ENCODE peak calls at places on chromosomes 6 and 20, in eight cellular contexts. W is activated naive CD8-positive, alpha-beta T cell treated with anti-CD3 and anti-CD28 coated beads, Interleukin-2, amount 50 U/mL, for 24 hours; S is LoVo; P is IMR-90; Z is left ventricle myocardium superior; M is EL; B is NCI-H774; K is stimulated activated CD8-positive, alpha-beta memory T cell treated with anti-CD3 and anti-CD28 coated beads, Interleukin-7, amount 100 ng/mL, for 48 hours. V is an unnamed sample.

GRCh38 chr6:9155836-9156235 is 720.5 kb upstream of the SLC35B3 start:
- DNase-seq in P (no peak), K (no peak), M (no peak), S (no peak), W (no peak), B (no peak), Z (no peak), V (no peak)

GRCh38 chr20:41738584-41739193 is 120.5 kb upstream of the CHD6 start:
- DNase-seq in Z (peak), K (peak), S (peak), B (peak), M (peak), P (peak), W (peak), V (peak)

GRCh38 chr6:149318581-149319286 is 1.2 kb downstream of the TAB2 start:
- DNase-seq in B (no peak), S (no peak), Z (no peak), K (no peak), W (no peak), M (peak), P (no peak), V (peak)

GRCh38 chr20:58718121-58718563 is 25.5 kb downstream of the NPEPL1 start:
- DNase-seq in B (no peak), Z (no peak), S (no peak), K (no peak), M (no peak), W (no peak), P (no peak), V (no peak)

GRCh38 chr20:62816879-62817873 is at the start of gene COL9A3:
- DNase-seq in B (no peak), K (no peak), P (no peak), Z (peak), S (no peak), M (no peak), W (no peak), V (no peak)

GRCh38 chr6:3376888-3377535 is 79.8 kb downstream of the SLC22A23 start:
- DNase-seq in W (no peak), P (no peak), M (no peak), S (no peak), Z (no peak), B (no peak), K (no peak), V (no peak)

GRCh38 chr20:37347891-37348642 is 2.1 kb downstream of the SRC start:
- DNase-seq in Z (no peak), S (no peak), B (no peak), M (no peak), P (no peak), W (no peak), K (peak), V (peak)

GRCh38 chr20:25315418-25316210 is 67.7 kb downstream of the PYGB start:
- DNase-seq in B (no peak), M (peak), W (no peak), K (no peak), S (no peak), P (peak), Z (no peak), V (no peak)

GRCh38 chr20:10603971-10604864 is 69.6 kb downstream of the JAG1 start:
- DNase-seq in M (peak), Z (peak), W (no peak), B (no peak), P (peak), S (peak), K (no peak), V (no peak)

V was measured in stimulated activated naive B cell treated with anti-CD40 and anti-IgM and Interleukin-4, amounts not matched to agents 10 μg/mL and 1 μg/mL and 100 μg/mL, for 72 hours.